ENCODE peak calls at places on chromosomes 3 and 15, in nine cellular contexts. K, D, X, Z, W, G, S, C and H are unnamed samples.

GRCh38 chr3:106825962-106826605 is 551.2 kb upstream of the CCDC54 start:
- DNase-seq in K (peak), D (no peak), X (no peak), Z (no peak), W (no peak), G (peak), S (no peak), C (peak), H (no peak)

GRCh38 chr3:45693941-45694521 is 4.8 kb downstream of the SACM1L start:
- DNase-seq in K (no peak), D (no peak), X (peak), Z (no peak), W (no peak), G (no peak), S (no peak), C (no peak), H (no peak)

GRCh38 chr3:122464659-122465058 is 48.8 kb upstream of the WDR5B start:
- DNase-seq in K (no peak), D (no peak), X (no peak), Z (no peak), W (no peak), G (no peak), S (no peak), C (no peak), H (no peak)

GRCh38 chr3:113834983-113835382 is 3.6 kb upstream of the GRAMD1C start:
- DNase-seq in K (no peak), D (no peak), X (no peak), Z (no peak), W (no peak), G (no peak), S (no peak), C (no peak), H (no peak)

GRCh38 chr3:29796808-29797207 is 515.9 kb downstream of the RBMS3 start:
- DNase-seq in K (no peak), D (no peak), X (no peak), Z (no peak), W (no peak), G (no peak), S (no peak), C (no peak), H (no peak)

GRCh38 chr3:126476166-126476975 is 680 bp upstream of the ZXDC start:
- DNase-seq in K (peak), D (peak), X (no peak), Z (no peak), W (peak), G (no peak), S (peak), C (peak), H (peak)

GRCh38 chr3:127750226-127751031 is 71.9 kb downstream of the MGLL start:
- DNase-seq in K (peak), D (no peak), X (peak), Z (no peak), W (no peak), G (peak), S (peak), C (no peak), H (no peak)

GRCh38 chr3:155963557-155963956 is 93.1 kb downstream of the GMPS start:
- DNase-seq in K (peak), D (no peak), X (no peak), Z (no peak), W (no peak), G (no peak), S (no peak), C (peak), H (no peak)

GRCh38 chr3:11381563-11381962 is 109.4 kb downstream of the ATG7 start:
- DNase-seq in K (no peak), D (no peak), X (no peak), Z (no peak), W (no peak), G (no peak), S (peak), C (no peak), H (no peak)

GRCh38 chr3:146052791-146053310 is 108.1 kb downstream of the PLOD2 start:
- DNase-seq in K (peak), D (no peak), X (peak), Z (no peak), W (no peak), G (no peak), S (no peak), C (no peak), H (no peak)

GRCh38 chr3:154018100-154018696 is 103.0 kb upstream of the ARHGEF26 start:
- DNase-seq in K (peak), D (no peak), X (peak), Z (peak), W (no peak), G (no peak), S (no peak), C (peak), H (no peak)

GRCh38 chr15:50181983-50182232 is at the start of gene SLC27A2:
- DNase-seq in K (no peak), D (no peak), X (peak), Z (no peak), W (no peak), G (no peak), S (peak), C (no peak), H (no peak)

GRCh38 chr3:30770387-30770786 is 124.1 kb downstream of the GADL1 start:
- DNase-seq in K (peak), D (no peak), X (no peak), Z (peak), W (peak), G (peak), S (peak), C (peak), H (no peak)

GRCh38 chr3:127483902-127484591 is 106.5 kb downstream of the TPRA1 start:
- DNase-seq in K (no peak), D (peak), X (peak), Z (no peak), W (peak), G (no peak), S (no peak), C (no peak), H (no peak)

GRCh38 chr3:23884481-23884880 is 32.3 kb downstream of the NKIRAS1 start:
- DNase-seq in K (no peak), D (no peak), X (no peak), Z (no peak), W (no peak), G (no peak), S (peak), C (no peak), H (no peak)

GRCh38 chr3:1774597-1774996 is 324.1 kb upstream of the CNTN4 start:
- DNase-seq in K (no peak), D (no peak), X (no peak), Z (no peak), W (no peak), G (no peak), S (no peak), C (no peak), H (no peak)

DNA sequence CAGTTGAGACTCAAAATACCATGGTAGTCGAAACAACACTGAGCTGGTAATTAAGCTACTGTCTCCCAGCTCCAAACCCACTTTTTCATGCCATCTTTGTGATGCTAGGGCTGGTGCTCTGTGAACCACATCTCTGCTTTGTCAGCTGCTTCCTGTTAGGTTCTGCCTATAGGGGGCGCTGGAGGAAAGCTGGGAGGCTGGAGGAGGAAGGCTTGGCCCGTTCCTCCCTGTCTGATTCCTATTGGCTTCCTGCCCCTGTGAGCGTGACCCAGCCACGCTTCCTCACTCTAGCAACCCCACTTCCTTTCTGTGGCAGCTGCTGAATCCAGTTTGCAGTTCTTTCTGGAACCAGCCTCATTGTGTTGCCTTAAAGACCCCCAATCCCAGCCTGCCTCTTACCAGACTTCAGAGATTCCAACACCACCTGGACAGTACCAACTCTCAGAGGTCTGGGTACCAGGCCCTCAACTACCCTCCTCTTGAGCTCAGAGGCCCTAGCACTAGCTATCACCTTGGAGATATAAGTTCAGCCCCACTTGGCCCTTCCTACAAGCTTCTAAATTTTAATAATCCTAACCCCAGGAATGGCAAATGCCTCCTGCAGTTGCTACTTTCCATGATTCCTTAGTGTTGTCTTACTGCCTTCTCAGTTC is 120.9 kb downstream of the ERC2 start:
- DNase-seq in K (peak), D (no peak), X (peak), Z (peak), W (no peak), G (no peak), S (peak), C (peak), H (no peak)
- TF ChIP-seq CTCF in K (peak), D (no peak), X (peak), Z (peak), W (no peak), G (no peak), S (peak), C (peak), H (peak)

GRCh38 chr15:40338041-40338657 is 2.6 kb downstream of the CCDC9B start:
- DNase-seq in K (peak), D (peak), X (peak), Z (peak), W (peak), G (no peak), S (peak), C (peak), H (no peak)
- H3K4me3 ChIP-seq in K (no peak), D (peak), X (no peak), Z (no peak), W (peak), G (peak), S (no peak), C (no peak), H (no peak)

GRCh38 chr3:50352762-50353161 is 2.1 kb downstream of the CYB561D2 start:
- DNase-seq in K (peak), D (no peak), X (no peak), Z (no peak), W (no peak), G (no peak), S (no peak), C (no peak), H (no peak)
- TF ChIP-seq CTCF in K (peak), D (no peak), X (peak), Z (peak), W (no peak), G (peak), S (no peak), C (peak), H (peak)

GRCh38 chr15:41969851-41970431 is 2.4 kb downstream of the EHD4 start:
- DNase-seq in K (no peak), D (peak), X (peak), Z (no peak), W (peak), G (no peak), S (no peak), C (peak), H (no peak)
- H3K4me3 ChIP-seq in K (no peak), D (peak), X (peak), Z (peak), W (peak), G (no peak), S (no peak), C (peak), H (no peak)

GRCh38 chr15:59741274-59741906 is 52.3 kb upstream of the BNIP2 start:
- DNase-seq in K (peak), D (no peak), X (no peak), Z (peak), W (no peak), G (no peak), S (no peak), C (no peak), H (peak)
- TF ChIP-seq CTCF in K (peak), D (no peak), X (no peak), Z (no peak), W (no peak), G (peak), S (no peak), C (no peak), H (peak)

GRCh38 chr15:33310481-33311311 is at the start of gene RYR3:
- DNase-seq in K (peak), D (no peak), X (no peak), Z (peak), W (peak), G (no peak), S (no peak), C (no peak), H (no peak)

GRCh38 chr15:33314115-33314514 is 3.3 kb downstream of the RYR3 start:
- DNase-seq in K (no peak), D (no peak), X (no peak), Z (no peak), W (no peak), G (no peak), S (no peak), C (no peak), H (no peak)

GRCh38 chr15:33311312-33311971 is 675 bp downstream of the RYR3 start:
- DNase-seq in K (peak), D (no peak), X (no peak), Z (peak), W (peak), G (no peak), S (no peak), C (no peak), H (no peak)

GRCh38 chr15:33313491-33313890 is 2.7 kb downstream of the RYR3 start:
- DNase-seq in K (no peak), D (no peak), X (no peak), Z (no peak), W (no peak), G (no peak), S (no peak), C (no peak), H (no peak)

DNA sequence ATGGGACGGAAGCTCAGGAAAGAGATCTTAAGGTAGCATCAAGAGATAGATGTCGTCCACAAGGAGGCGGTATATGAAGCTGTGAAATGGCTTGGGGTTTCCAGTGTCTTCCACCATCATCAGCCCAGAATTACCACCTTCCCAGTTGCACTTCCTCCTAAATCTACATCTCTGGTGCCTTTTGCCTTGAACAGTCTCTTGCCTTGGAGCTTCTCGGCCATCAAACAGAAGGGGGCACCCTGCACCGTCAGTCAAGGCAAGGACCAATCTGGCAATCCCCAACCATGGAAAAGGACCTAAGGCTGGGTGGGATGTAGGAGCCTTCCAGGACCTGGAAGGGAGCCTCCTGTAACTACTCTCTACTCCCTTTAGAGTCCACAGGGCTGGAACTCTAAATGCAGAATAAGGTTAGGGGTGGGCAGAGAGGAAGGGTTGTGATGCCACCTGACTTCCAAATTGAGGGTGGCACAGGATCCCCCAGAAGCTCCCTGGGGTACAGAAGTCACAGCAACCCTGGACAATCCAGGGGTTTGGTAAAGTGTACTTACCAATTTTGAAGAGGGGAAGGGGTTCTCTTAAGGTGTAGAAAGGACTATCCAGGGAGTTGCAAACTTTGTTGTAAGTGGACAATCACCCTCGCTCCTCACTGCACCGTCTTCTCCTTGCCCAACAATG is 1.0 kb upstream of the RYR3 start:
- DNase-seq in K (peak), D (no peak), X (peak), Z (peak), W (peak), G (no peak), S (no peak), C (no peak), H (no peak)
- H3K4me3 ChIP-seq in K (no peak), D (no peak), X (no peak), Z (no peak), W (peak), G (no peak), S (no peak), C (no peak), H (no peak)

DNA sequence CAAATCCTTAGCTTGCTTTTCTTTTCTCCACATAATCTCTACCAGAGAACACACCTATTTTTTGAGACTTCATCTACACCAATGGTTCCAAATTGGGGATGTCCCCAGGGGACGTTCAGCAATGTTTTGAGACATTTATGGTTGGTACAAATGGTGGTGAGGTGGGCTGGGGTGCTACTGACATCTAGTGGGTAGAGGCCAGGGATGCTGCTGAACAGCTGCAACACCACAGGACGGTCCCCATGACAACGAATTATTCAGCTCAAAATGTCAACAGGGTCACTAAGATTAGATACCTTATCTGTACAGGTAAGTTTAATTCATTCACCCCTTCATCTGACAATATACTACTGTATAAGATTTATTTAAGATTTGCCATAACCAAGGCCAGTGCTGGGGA is 14.4 kb downstream of the GK5 start:
- DNase-seq in K (no peak), D (no peak), X (peak), Z (peak), W (no peak), G (no peak), S (no peak), C (peak), H (no peak)
- TF ChIP-seq CTCF in K (peak), D (no peak), X (peak), Z (peak), W (no peak), G (peak), S (no peak), C (no peak), H (peak)

DNA sequence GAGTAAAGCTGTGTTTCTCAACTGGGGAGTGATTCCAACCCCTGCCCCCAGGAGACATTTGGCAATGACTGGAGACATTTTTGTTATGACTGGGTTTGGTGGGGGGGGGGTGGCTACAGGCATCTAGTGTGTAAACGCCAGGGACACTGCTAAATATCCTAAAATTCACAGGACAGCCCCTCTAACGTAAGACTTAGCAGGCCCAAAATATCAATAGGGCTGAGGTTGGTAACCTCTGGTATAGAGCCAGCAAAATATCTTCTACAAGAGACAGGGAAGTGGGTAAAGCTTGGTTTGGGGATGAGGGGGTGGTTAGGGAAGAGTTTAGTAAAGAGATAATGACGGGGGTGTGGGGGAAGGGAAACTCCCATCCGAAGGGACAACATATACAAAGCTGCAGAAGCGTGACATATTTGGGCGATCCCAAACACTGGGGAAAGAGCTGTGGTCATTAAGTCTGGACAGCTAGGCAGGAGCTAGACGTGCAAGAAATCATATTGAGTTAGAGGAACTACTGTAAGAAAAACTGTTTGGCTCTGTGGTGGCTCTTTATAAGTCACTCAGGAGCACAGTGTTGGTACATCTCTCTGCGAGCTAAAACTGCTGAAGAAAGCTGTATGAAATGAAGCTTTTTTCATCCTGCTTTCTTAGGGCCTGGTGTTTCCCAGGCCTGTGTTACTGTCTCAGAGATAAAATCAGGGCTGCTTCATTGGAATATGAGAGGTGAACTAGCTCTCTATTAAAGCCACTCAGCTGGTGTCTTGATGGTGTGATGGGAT is 657 bp upstream of the TRIM69 start:
- DNase-seq in K (peak), D (no peak), X (peak), Z (no peak), W (peak), G (no peak), S (no peak), C (no peak), H (no peak)
- H3K4me3 ChIP-seq in K (no peak), D (peak), X (peak), Z (no peak), W (no peak), G (no peak), S (no peak), C (no peak), H (no peak)

GRCh38 chr3:74883690-74884089 is 269.2 kb upstream of the CNTN3 start:
- DNase-seq in K (peak), D (no peak), X (no peak), Z (peak), W (no peak), G (no peak), S (peak), C (no peak), H (no peak)
- TF ChIP-seq CTCF in K (peak), D (no peak), X (peak), Z (no peak), W (no peak), G (peak), S (peak), C (no peak), H (peak)

GRCh38 chr3:28649266-28649665 is 300.6 kb upstream of the AZI2 start:
- DNase-seq in K (no peak), D (no peak), X (no peak), Z (no peak), W (no peak), G (no peak), S (no peak), C (no peak), H (no peak)

GRCh38 chr3:28646435-28646834 is 297.8 kb upstream of the AZI2 start:
- DNase-seq in K (no peak), D (no peak), X (no peak), Z (no peak), W (no peak), G (no peak), S (no peak), C (peak), H (no peak)

GRCh38 chr3:28645149-28645548 is 296.5 kb upstream of the AZI2 start:
- DNase-seq in K (no peak), D (no peak), X (no peak), Z (no peak), W (no peak), G (no peak), S (no peak), C (no peak), H (no peak)
- H3K4me3 ChIP-seq in K (no peak), D (no peak), X (no peak), Z (no peak), W (no peak), G (no peak), S (no peak), C (no peak), H (no peak)